ENCODE peak calls at places on chromosomes 2 and 18, in eight cellular contexts. One of them, this sample, is unnamed.

GRCh38 chr2:25853038-25853638 is 25.1 kb downstream of the ASXL2 start:
- DNase-seq in endothelial cell: no peak
- DNase-seq in colonic mucosa: no peak
- DNase-seq in SHP77: no peak
- DNase-seq in heart left ventricle: no peak
- DNase-seq in GF-D8: peak
- DNase-seq in aorta: no peak
- DNase-seq in AG09319: no peak
- DNase-seq in this sample: no peak

GRCh38 chr18:12028040-12028628 is 46.8 kb downstream of the IMPA2 start:
- DNase-seq in colonic mucosa: no peak
- DNase-seq in aorta: no peak
- DNase-seq in GF-D8: no peak
- DNase-seq in AG09319: no peak
- DNase-seq in endothelial cell: no peak
- DNase-seq in SHP77: no peak
- DNase-seq in heart left ventricle: no peak
- DNase-seq in this sample: no peak

GRCh38 chr2:97657986-97658690 is 5.7 kb downstream of the ACTR1B start:
- DNase-seq in SHP77: no peak
- DNase-seq in colonic mucosa: no peak
- DNase-seq in GF-D8: no peak
- DNase-seq in AG09319: no peak
- DNase-seq in heart left ventricle: no peak
- DNase-seq in aorta: no peak
- DNase-seq in endothelial cell: no peak
- DNase-seq in this sample: no peak

GRCh38 chr2:23330214-23330613 is 54.8 kb upstream of the KLHL29 start:
- DNase-seq in heart left ventricle: no peak
- DNase-seq in AG09319: no peak
- DNase-seq in aorta: no peak
- DNase-seq in endothelial cell: peak
- DNase-seq in GF-D8: no peak
- DNase-seq in colonic mucosa: no peak
- DNase-seq in SHP77: no peak
- DNase-seq in this sample: no peak

GRCh38 chr2:217827430-217828201 is 175.2 kb downstream of the TNS1 start:
- DNase-seq in aorta: peak
- DNase-seq in GF-D8: no peak
- DNase-seq in heart left ventricle: peak
- DNase-seq in colonic mucosa: no peak
- DNase-seq in endothelial cell: no peak
- DNase-seq in AG09319: peak
- DNase-seq in SHP77: no peak
- DNase-seq in this sample: no peak

GRCh38 chr2:173434729-173435345 is 80.2 kb downstream of the CDCA7 start:
- DNase-seq in colonic mucosa: no peak
- DNase-seq in SHP77: no peak
- DNase-seq in endothelial cell: no peak
- DNase-seq in AG09319: no peak
- DNase-seq in aorta: no peak
- DNase-seq in GF-D8: no peak
- DNase-seq in heart left ventricle: no peak
- DNase-seq in this sample: no peak

GRCh38 chr2:42916394-42916793 is 124.0 kb upstream of the HAAO start:
- DNase-seq in heart left ventricle: no peak
- DNase-seq in colonic mucosa: no peak
- DNase-seq in AG09319: no peak
- DNase-seq in aorta: no peak
- DNase-seq in GF-D8: no peak
- DNase-seq in SHP77: no peak
- DNase-seq in endothelial cell: no peak
- DNase-seq in this sample: no peak

GRCh38 chr2:170408461-170409163 is 230.7 kb downstream of the MYO3B start:
- DNase-seq in AG09319: no peak
- DNase-seq in aorta: no peak
- DNase-seq in colonic mucosa: no peak
- DNase-seq in endothelial cell: peak
- DNase-seq in heart left ventricle: no peak
- DNase-seq in GF-D8: no peak
- DNase-seq in SHP77: no peak
- DNase-seq in this sample: no peak

GRCh38 chr2:171319164-171319810 is 114.5 kb downstream of the METTL8 start:
- DNase-seq in heart left ventricle: no peak
- DNase-seq in SHP77: no peak
- DNase-seq in GF-D8: no peak
- DNase-seq in endothelial cell: no peak
- DNase-seq in aorta: no peak
- DNase-seq in colonic mucosa: no peak
- DNase-seq in AG09319: no peak
- DNase-seq in this sample: no peak

GRCh38 chr2:240635998-240636547 is 10.8 kb downstream of the GPR35 start:
- DNase-seq in SHP77: no peak
- DNase-seq in heart left ventricle: no peak
- DNase-seq in colonic mucosa: no peak
- DNase-seq in AG09319: no peak
- DNase-seq in GF-D8: no peak
- DNase-seq in endothelial cell: no peak
- DNase-seq in aorta: no peak
- DNase-seq in this sample: no peak

GRCh38 chr18:57859314-57859713 is 56.2 kb upstream of the ATP8B1 start:
- DNase-seq in endothelial cell: no peak
- DNase-seq in colonic mucosa: peak
- DNase-seq in heart left ventricle: no peak
- DNase-seq in SHP77: peak
- DNase-seq in GF-D8: no peak
- DNase-seq in AG09319: no peak
- DNase-seq in aorta: no peak
- DNase-seq in this sample: no peak

GRCh38 chr2:9558948-9559381 is 3.3 kb upstream of the ADAM17 start:
- DNase-seq in GF-D8: no peak
- DNase-seq in aorta: peak
- DNase-seq in AG09319: peak
- DNase-seq in endothelial cell: no peak
- DNase-seq in colonic mucosa: no peak
- DNase-seq in SHP77: no peak
- DNase-seq in heart left ventricle: no peak
- DNase-seq in this sample: peak

GRCh38 chr2:155766342-155767115 is 566.0 kb downstream of the NR4A2 start:
- DNase-seq in endothelial cell: no peak
- DNase-seq in SHP77: no peak
- DNase-seq in AG09319: no peak
- DNase-seq in heart left ventricle: no peak
- DNase-seq in GF-D8: no peak
- DNase-seq in aorta: no peak
- DNase-seq in colonic mucosa: no peak
- DNase-seq in this sample: no peak

GRCh38 chr2:236689981-236690380 is 120.4 kb downstream of the ACKR3 start:
- DNase-seq in SHP77: no peak
- DNase-seq in aorta: no peak
- DNase-seq in colonic mucosa: no peak
- DNase-seq in GF-D8: no peak
- DNase-seq in AG09319: no peak
- DNase-seq in heart left ventricle: no peak
- DNase-seq in endothelial cell: no peak
- DNase-seq in this sample: peak

This sample was measured in epithelial cell of prostate.